ENCODE peak calls at places on chromosomes 4 and X, in five cellular contexts. O, K, X, H and N are unnamed samples.

GRCh38 chr4:11130195-11130975 is 298.3 kb downstream of the HS3ST1 start:
- DNase-seq in O (no peak), H (peak; percentile 41), K (peak; percentile 98), X (no peak), N (no peak)

GRCh38 chrX:69285881-69286545 is 120.8 kb upstream of the PJA1 start:
- DNase-seq in H (peak; percentile 55), K (no peak), O (peak; percentile 84), X (peak; percentile 10), N (peak; percentile 87)

GRCh38 chr4:82975792-82976191 is 34.8 kb downstream of the LIN54 start:
- DNase-seq in X (no peak), H (no peak), K (peak; percentile 54), O (no peak), N (no peak)

GRCh38 chr4:113820164-113820563 is 58.6 kb upstream of the CAMK2D start:
- DNase-seq in K (no peak), X (no peak), H (no peak), O (no peak), N (no peak)

GRCh38 chr4:169410839-169411770 is 140.3 kb upstream of the SH3RF1 start:
- DNase-seq in K (peak; percentile 72), O (no peak), X (no peak), H (no peak), N (peak; percentile 10)

GRCh38 chr4:83618991-83619390 is 83.1 kb downstream of the GPAT3 start:
- DNase-seq in X (no peak), H (no peak), O (no peak), K (peak; percentile 65), N (no peak)

GRCh38 chrX:33840176-33840575 is 291.9 kb downstream of the FAM47A start:
- DNase-seq in H (no peak), O (no peak), X (no peak), K (no peak), N (no peak)

GRCh38 chr4:147090486-147090885 is 144.8 kb upstream of the TTC29 start:
- DNase-seq in O (no peak), X (no peak), H (no peak), K (no peak), N (no peak)

GRCh38 chr4:8844976-8845690 is 26.5 kb downstream of the HMX1 start:
- DNase-seq in K (no peak), H (no peak), X (no peak), O (no peak), N (peak; percentile 5)

GRCh38 chr4:169051936-169052335 is 41.9 kb upstream of the CBR4 start:
- DNase-seq in O (no peak), X (no peak), K (peak; percentile 64), H (no peak), N (no peak)

GRCh38 chr4:101169044-101170014 is 178.0 kb downstream of the PPP3CA start:
- DNase-seq in H (no peak), O (no peak), X (peak; percentile 63), K (no peak), N (peak; percentile 29)

GRCh38 chr4:56506110-56506705 is 617 bp downstream of the ARL9 start:
- DNase-seq in H (no peak), X (no peak), K (peak; percentile 5), O (no peak), N (peak; percentile 10)

GRCh38 chr4:155722816-155723499 is 35.9 kb upstream of the GUCY1B1 start:
- DNase-seq in O (no peak), K (peak; percentile 43), X (no peak), H (no peak), N (no peak)